ENCODE peak calls at places on chromosomes 12 and 14, in five cellular contexts. One of them, this sample, is unnamed.
A peak's percentile ranks its signal among the peaks of the same experiment; 100 is the strongest.

GRCh38 chr14:92427096-92427495 is 86.5 kb upstream of the RIN3 start:
- DNase-seq in ACHN: no peak
- DNase-seq in C1 segment of cervical spinal cord: no peak
- DNase-seq in activated naive CD8-positive, alpha-beta T cell treated with anti-CD3 and anti-CD28 coated beads, Interleukin-2, amount 50 U/mL, for 24 hours: no peak
- DNase-seq in activated B cell treated with CpG ODN at 0.5 μM for 24 hours: no peak
- DNase-seq in this sample: no peak

GRCh38 chr12:112936927-112937326 is 1.3 kb upstream of the OAS3 start:
- DNase-seq in ACHN: no peak
- DNase-seq in C1 segment of cervical spinal cord: no peak
- DNase-seq in activated naive CD8-positive, alpha-beta T cell treated with anti-CD3 and anti-CD28 coated beads, Interleukin-2, amount 50 U/mL, for 24 hours: no peak
- DNase-seq in activated B cell treated with CpG ODN at 0.5 μM for 24 hours: no peak
- DNase-seq in this sample: no peak

GRCh38 chr12:120905856-120906384 is 1.8 kb upstream of the SPPL3 start:
- DNase-seq in ACHN: no peak
- DNase-seq in C1 segment of cervical spinal cord: no peak
- DNase-seq in activated naive CD8-positive, alpha-beta T cell treated with anti-CD3 and anti-CD28 coated beads, Interleukin-2, amount 50 U/mL, for 24 hours: no peak
- DNase-seq in activated B cell treated with CpG ODN at 0.5 μM for 24 hours: no peak
- DNase-seq in this sample: no peak

GRCh38 chr12:90897981-90898380 is 57.0 kb downstream of the CCER1 start:
- DNase-seq in ACHN: no peak
- DNase-seq in C1 segment of cervical spinal cord: no peak
- DNase-seq in activated naive CD8-positive, alpha-beta T cell treated with anti-CD3 and anti-CD28 coated beads, Interleukin-2, amount 50 U/mL, for 24 hours: no peak
- DNase-seq in activated B cell treated with CpG ODN at 0.5 μM for 24 hours: no peak
- DNase-seq in this sample: no peak

GRCh38 chr12:124211753-124212152 is 83.1 kb upstream of the RFLNA start:
- DNase-seq in ACHN: no peak
- DNase-seq in C1 segment of cervical spinal cord: no peak
- DNase-seq in activated naive CD8-positive, alpha-beta T cell treated with anti-CD3 and anti-CD28 coated beads, Interleukin-2, amount 50 U/mL, for 24 hours: no peak
- DNase-seq in activated B cell treated with CpG ODN at 0.5 μM for 24 hours: no peak
- DNase-seq in this sample: no peak

GRCh38 chr12:108311605-108312004 is 27.5 kb downstream of the CMKLR1 start:
- DNase-seq in ACHN: no peak
- DNase-seq in C1 segment of cervical spinal cord: no peak
- DNase-seq in activated naive CD8-positive, alpha-beta T cell treated with anti-CD3 and anti-CD28 coated beads, Interleukin-2, amount 50 U/mL, for 24 hours: no peak
- DNase-seq in activated B cell treated with CpG ODN at 0.5 μM for 24 hours: no peak
- DNase-seq in this sample: no peak

GRCh38 chr12:46402451-46402850 is 29.9 kb upstream of the SLC38A2 start:
- DNase-seq in ACHN: no peak
- DNase-seq in C1 segment of cervical spinal cord: no peak
- DNase-seq in activated naive CD8-positive, alpha-beta T cell treated with anti-CD3 and anti-CD28 coated beads, Interleukin-2, amount 50 U/mL, for 24 hours: no peak
- DNase-seq in activated B cell treated with CpG ODN at 0.5 μM for 24 hours: no peak
- DNase-seq in this sample: no peak

GRCh38 chr14:63781686-63782085 is 53.8 kb upstream of the SGPP1 start:
- DNase-seq in ACHN: peak; percentile 10
- DNase-seq in C1 segment of cervical spinal cord: no peak
- DNase-seq in activated naive CD8-positive, alpha-beta T cell treated with anti-CD3 and anti-CD28 coated beads, Interleukin-2, amount 50 U/mL, for 24 hours: no peak
- DNase-seq in activated B cell treated with CpG ODN at 0.5 μM for 24 hours: no peak
- DNase-seq in this sample: no peak

GRCh38 chr12:102755271-102755670 is 161.8 kb downstream of the PAH start:
- DNase-seq in ACHN: no peak
- DNase-seq in C1 segment of cervical spinal cord: no peak
- DNase-seq in activated naive CD8-positive, alpha-beta T cell treated with anti-CD3 and anti-CD28 coated beads, Interleukin-2, amount 50 U/mL, for 24 hours: no peak
- DNase-seq in activated B cell treated with CpG ODN at 0.5 μM for 24 hours: no peak
- DNase-seq in this sample: no peak